ENCODE peak calls at places on chromosomes 1 and 21, in ten cellular contexts. B is GM13976, S is endothelial cell, I is transverse colon, T is HL-60, J is psoas muscle, N is choroid plexus epithelial cell, Q is fibroblast of pulmonary artery, F is heart left ventricle, G is HCT116. D is an unnamed sample.

GRCh38 chr1:106814418-106814817 is 242.1 kb upstream of the PRMT6 start:
- DNase-seq in F (no peak), T (no peak), G (no peak), J (no peak), Q (no peak), S (no peak), I (no peak), B (no peak), N (no peak), D (no peak)

GRCh38 chr1:231107600-231108326 is 54.1 kb upstream of the TRIM67 start:
- DNase-seq in G (no peak), T (no peak), I (no peak), F (no peak), B (no peak), J (no peak), S (no peak), Q (no peak), N (no peak), D (no peak)

GRCh38 chr21:45477176-45478114 is 64.8 kb downstream of the SLC19A1 start:
- DNase-seq in J (no peak), F (no peak), Q (no peak), I (no peak), B (no peak), T (no peak), S (no peak), N (no peak), G (no peak), D (no peak)

GRCh38 chr1:31509124-31510072 is 66.9 kb upstream of the TINAGL1 start:
- DNase-seq in Q (no peak), B (peak; percentile 72), T (no peak), I (peak; percentile 58), N (no peak), G (no peak), J (no peak), F (no peak), S (no peak), D (no peak)

GRCh38 chr1:88973520-88974137 is 18.8 kb downstream of the KYAT3 start:
- DNase-seq in J (no peak), G (peak; percentile 33), S (no peak), T (peak; percentile 21), Q (peak; percentile 60), B (no peak), F (no peak), N (peak; percentile 72), I (no peak), D (no peak)

GRCh38 chr1:101188311-101188710 is 48.5 kb upstream of the S1PR1 start:
- DNase-seq in Q (no peak), B (no peak), S (no peak), J (no peak), N (peak; percentile 49), T (no peak), I (no peak), F (no peak), G (no peak), D (no peak)

GRCh38 chr1:1361982-1362423 is 3.6 kb upstream of the MXRA8 start:
- DNase-seq in J (peak; percentile 71), G (no peak), Q (peak; percentile 79), B (no peak), S (no peak), N (peak; percentile 92), F (peak; percentile 67), I (peak; percentile 20), T (no peak), D (no peak)

GRCh38 chr1:205588691-205589445 is 42.9 kb downstream of the ELK4 start:
- DNase-seq in S (peak; percentile 44), B (no peak), Q (peak; percentile 71), F (no peak), I (peak; percentile 53), J (no peak), N (peak; percentile 79), T (peak; percentile 30), G (no peak), D (no peak)

GRCh38 chr1:101073836-101074235 is 48.3 kb upstream of the DPH5 start:
- DNase-seq in S (no peak), I (no peak), J (no peak), G (no peak), N (no peak), T (no peak), B (no peak), Q (no peak), F (no peak), D (no peak)

GRCh38 chr1:239810071-239810481 is 281.6 kb upstream of the FMN2 start:
- DNase-seq in B (no peak), G (no peak), Q (no peak), F (no peak), J (no peak), S (no peak), N (no peak), I (no peak), T (no peak), D (no peak)

GRCh38 chr1:186530104-186530503 is 69.2 kb upstream of the PDC start:
- DNase-seq in G (no peak), Q (peak; percentile 40), F (no peak), N (peak; percentile 37), J (no peak), T (no peak), I (no peak), B (no peak), S (no peak), D (no peak)

GRCh38 chr1:235491644-235492043 is 12.6 kb downstream of the B3GALNT2 start:
- DNase-seq in G (no peak), I (no peak), F (no peak), B (no peak), T (no peak), J (no peak), S (no peak), N (no peak), Q (no peak), D (no peak)

GRCh38 chr1:9596419-9597123 is 7.9 kb downstream of the TMEM201 start:
- DNase-seq in T (no peak), S (no peak), F (no peak), N (peak; percentile 34), J (no peak), B (no peak), I (no peak), G (no peak), Q (peak; percentile 49), D (no peak)

GRCh38 chr1:169117599-169117998 is 11.1 kb downstream of the ATP1B1 start:
- DNase-seq in Q (no peak), G (no peak), T (no peak), F (no peak), N (no peak), B (no peak), I (no peak), S (no peak), J (no peak), D (no peak)

GRCh38 chr1:107821340-107821739 is 143.6 kb downstream of the VAV3 start:
- DNase-seq in S (no peak), F (no peak), N (peak; percentile 2), G (no peak), B (no peak), T (no peak), I (no peak), Q (no peak), J (no peak), D (peak; percentile 39)

GRCh38 chr1:218711021-218711420 is 365.9 kb downstream of the TGFB2 start:
- DNase-seq in Q (peak; percentile 16), F (no peak), J (no peak), T (no peak), B (no peak), N (peak; percentile 50), S (no peak), G (no peak), I (no peak), D (no peak)

GRCh38 chr1:100400332-100400933 is 48.1 kb downstream of the CDC14A start:
- DNase-seq in F (peak; percentile 38), I (peak; percentile 43), T (peak; percentile 90), N (peak; percentile 18), G (no peak), Q (peak; percentile 42), J (no peak), S (peak; percentile 46), B (peak; percentile 26), D (no peak)

GRCh38 chr1:25246600-25247023 is 642 bp downstream of the RSRP1 start:
- DNase-seq in J (no peak), I (peak; percentile 37), N (peak; percentile 40), T (no peak), Q (no peak), F (peak; percentile 45), B (no peak), G (no peak), S (no peak), D (peak; percentile 56)
- TF ChIP-seq CTCF in J (no peak), I (no peak), N (no peak), T (no peak), Q (no peak), F (no peak), B (no peak), G (no peak), S (no peak), D (no peak)

DNA sequence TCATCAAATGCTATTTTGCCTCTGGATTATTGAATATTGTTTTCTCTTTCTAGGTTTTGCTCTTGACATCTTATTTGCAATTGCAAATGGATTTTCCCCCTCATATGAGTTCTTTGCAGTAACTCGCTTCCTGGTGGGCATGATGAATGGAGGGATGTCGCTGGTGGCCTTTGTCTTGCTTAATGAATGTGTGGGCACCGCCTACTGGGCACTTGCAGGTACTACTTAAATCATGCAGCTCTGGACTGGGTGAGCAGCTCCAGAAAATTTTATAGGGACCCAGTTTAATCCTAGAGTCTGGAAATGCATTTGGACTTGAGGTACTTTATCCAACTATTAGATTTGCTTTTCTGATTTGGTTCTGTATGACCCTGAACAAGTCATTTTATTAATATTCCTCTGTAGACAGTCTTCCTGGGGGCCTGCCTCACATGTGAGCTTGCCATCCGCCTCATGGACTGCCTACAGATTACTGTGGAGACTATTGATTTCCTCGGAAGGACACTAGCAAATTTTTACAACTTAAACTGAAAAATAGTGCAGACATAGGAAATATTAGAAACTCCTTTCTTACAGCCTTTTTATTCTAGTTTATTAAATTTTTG is 44.5 kb downstream of the SLC22A15 start:
- DNase-seq in N (peak; percentile 80), T (peak; percentile 49), I (peak; percentile 26), B (peak; percentile 65), J (peak; percentile 28), F (peak; percentile 61), S (peak; percentile 67), Q (peak; percentile 71), G (peak; percentile 57), D (peak; percentile 41)
- TF ChIP-seq CTCF in N (peak; percentile 79), T (peak; percentile 36), I (peak; percentile 45), B (peak; percentile 59), J (peak; percentile 19), F (peak; percentile 56), S (peak; percentile 87), Q (peak; percentile 73), G (peak; percentile 52), D (peak; percentile 77)

GRCh38 chr1:26541816-26542711 is 12.5 kb downstream of the RPS6KA1 start:
- DNase-seq in J (peak; percentile 78), B (peak; percentile 91), N (peak; percentile 87), S (peak; percentile 76), T (peak; percentile 100), Q (peak; percentile 97), I (peak; percentile 81), F (peak; percentile 85), G (no peak), D (peak; percentile 78)
- TF ChIP-seq CTCF in J (no peak), B (peak; percentile 52), N (peak; percentile 38), S (peak; percentile 50), T (peak; percentile 55), Q (peak; percentile 36), I (peak; percentile 26), F (peak; percentile 16), G (no peak), D (peak; percentile 52)

DNA sequence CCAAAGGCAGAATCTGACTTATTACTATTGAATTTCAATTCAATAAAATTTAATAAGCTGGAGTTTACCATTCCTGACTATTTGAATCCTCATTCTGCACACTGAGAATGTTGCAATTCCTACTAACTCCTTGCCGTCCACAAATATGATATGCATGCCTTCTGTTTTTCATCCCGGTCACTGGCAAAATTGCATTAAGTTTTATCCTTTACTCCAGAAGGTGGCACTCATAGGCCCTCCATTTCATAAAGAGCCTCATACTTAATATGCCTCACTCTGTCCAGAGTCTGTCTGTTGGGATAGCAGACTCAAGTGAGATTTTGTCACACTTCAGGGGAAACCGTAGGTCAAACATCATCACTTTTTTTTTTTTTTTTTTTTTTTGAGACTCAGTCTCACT is 27.4 kb downstream of the F11R start:
- DNase-seq in T (peak; percentile 29), I (no peak), N (peak; percentile 88), Q (peak; percentile 88), G (no peak), F (no peak), J (no peak), S (no peak), B (no peak), D (no peak)
- TF ChIP-seq CTCF in T (no peak), I (no peak), N (peak; percentile 54), Q (peak; percentile 50), G (peak; percentile 47), F (no peak), J (peak; percentile 5), S (no peak), B (peak; percentile 9), D (no peak)